ENCODE peak calls at places on chromosomes 12 and 14, in six cellular contexts. E, G, V, J, M and R are unnamed samples.

GRCh38 chr12:114167431-114167830 is 201.3 kb upstream of the RBM19 start:
- DNase-seq in J (no peak), M (no peak), E (no peak), G (no peak), V (no peak), R (no peak)

GRCh38 chr14:103700753-103701490 is 14.3 kb downstream of the XRCC3 start:
- DNase-seq in E (no peak), M (no peak), J (no peak), V (peak), G (no peak), R (no peak)

GRCh38 chr14:61561657-61562276 is 133.5 kb upstream of the HIF1A start:
- DNase-seq in V (no peak), M (no peak), E (peak), J (no peak), G (peak), R (no peak)

GRCh38 chr12:128269108-128269713 is 2.2 kb downstream of the TMEM132C start:
- DNase-seq in V (no peak), G (no peak), M (no peak), E (peak), J (no peak), R (no peak)

GRCh38 chr14:90049390-90049789 is 12.4 kb upstream of the KCNK13 start:
- DNase-seq in J (no peak), E (no peak), V (no peak), M (no peak), G (no peak), R (no peak)

GRCh38 chr12:19490908-19491307 is 51.6 kb downstream of the AEBP2 start:
- DNase-seq in G (no peak), V (no peak), J (no peak), E (no peak), M (no peak), R (no peak)

GRCh38 chr12:29088611-29089219 is 60.4 kb upstream of the FAR2 start:
- DNase-seq in E (no peak), G (no peak), M (no peak), J (peak), V (no peak), R (no peak)

GRCh38 chr14:62736426-62737043 is 308.7 kb downstream of the KCNH5 start:
- DNase-seq in E (no peak), G (no peak), V (no peak), M (no peak), J (no peak), R (no peak)

GRCh38 chr14:50937325-50937724 is 7.0 kb downstream of the PYGL start:
- DNase-seq in M (no peak), V (no peak), E (no peak), G (no peak), J (no peak), R (no peak)

GRCh38 chr14:96146131-96146771 is 58.4 kb upstream of the BDKRB2 start:
- DNase-seq in J (no peak), V (no peak), E (no peak), M (no peak), G (peak), R (no peak)

GRCh38 chr12:54692353-54692752 is 44.2 kb upstream of the DCD start:
- DNase-seq in V (no peak), E (no peak), G (no peak), J (no peak), M (no peak), R (no peak)

GRCh38 chr14:101459392-101459900 is 101.8 kb upstream of the DIO3 start:
- DNase-seq in G (no peak), M (no peak), V (no peak), E (no peak), J (no peak), R (no peak)

GRCh38 chr14:30138517-30138916 is 210.9 kb upstream of the PRKD1 start:
- DNase-seq in J (no peak), E (no peak), G (no peak), V (no peak), M (no peak), R (no peak)

GRCh38 chr12:11877869-11878780 is 192.6 kb upstream of the BCL2L14 start:
- DNase-seq in E (peak), G (peak), J (no peak), M (no peak), V (no peak), R (no peak)

GRCh38 chr12:58029260-58029659 is 87.9 kb downstream of the ATP23 start:
- DNase-seq in M (no peak), J (no peak), V (no peak), E (no peak), G (no peak), R (no peak)

GRCh38 chr12:111251099-111251498 is 117.8 kb downstream of the PHETA1 start:
- DNase-seq in E (no peak), M (no peak), J (no peak), V (no peak), G (no peak), R (no peak)

GRCh38 chr14:96225745-96226151 is 21.1 kb downstream of the BDKRB2 start:
- DNase-seq in J (no peak), G (no peak), E (peak), V (no peak), M (no peak), R (peak)

GRCh38 chr12:21780786-21781185 is 6.3 kb upstream of the KCNJ8 start:
- DNase-seq in M (no peak), G (no peak), J (no peak), V (no peak), E (no peak), R (no peak)

GRCh38 chr12:52367876-52368275 is 595 bp upstream of the KRT85 start:
- DNase-seq in M (no peak), E (no peak), J (no peak), G (no peak), V (no peak), R (no peak)

GRCh38 chr12:102833687-102834435 is 83.2 kb downstream of the PAH start:
- DNase-seq in M (no peak), E (peak), G (no peak), V (no peak), J (peak), R (peak)

GRCh38 chr14:61041704-61042103 is 60.7 kb downstream of the SLC38A6 start:
- DNase-seq in G (no peak), V (no peak), E (no peak), J (no peak), M (no peak), R (no peak)

GRCh38 chr12:108967869-108968540 is 52.9 kb downstream of the SVOP start:
- DNase-seq in J (no peak), V (no peak), M (no peak), E (peak), G (no peak), R (no peak)

GRCh38 chr12:109452489-109452888 is 24.6 kb downstream of the KCTD10 start:
- DNase-seq in J (no peak), M (no peak), V (no peak), E (no peak), G (no peak), R (no peak)

GRCh38 chr14:60254176-60254575 is 5.2 kb downstream of the PPM1A start:
- DNase-seq in V (no peak), M (no peak), E (no peak), J (no peak), G (no peak), R (no peak)

GRCh38 chr14:52950410-52950897 is 396 bp downstream of the FERMT2 start:
- DNase-seq in E (peak), G (peak), J (no peak), V (peak), M (no peak), R (peak)

GRCh38 chr14:26765768-26766550 is 168.1 kb upstream of the NOVA1 start:
- DNase-seq in E (no peak), G (peak), M (no peak), V (no peak), J (no peak), R (no peak)

GRCh38 chr14:69675246-69675583 is 63.8 kb downstream of the SUSD6 start:
- DNase-seq in G (no peak), M (no peak), V (no peak), J (no peak), E (no peak), R (no peak)

GRCh38 chr12:109963743-109964429 is 32.3 kb downstream of the GIT2 start:
- DNase-seq in G (peak), M (no peak), E (no peak), J (no peak), V (no peak), R (no peak)

GRCh38 chr14:89012272-89013097 is 188.0 kb downstream of the TTC8 start:
- DNase-seq in G (no peak), E (no peak), J (no peak), V (no peak), M (no peak), R (no peak)

GRCh38 chr14:68553326-68553725 is 239.5 kb downstream of the ZFP36L1 start:
- DNase-seq in G (no peak), J (no peak), M (no peak), V (no peak), E (no peak), R (no peak)

GRCh38 chr14:70718383-70719123 is 76.8 kb downstream of the TTC9 start:
- DNase-seq in V (no peak), E (no peak), G (no peak), J (no peak), M (no peak), R (no peak)

GRCh38 chr12:70590549-70591226 is 46.5 kb downstream of the PTPRB start:
- DNase-seq in J (no peak), V (no peak), M (no peak), G (no peak), E (no peak), R (no peak)

GRCh38 chr12:32399373-32400113 is at the start of gene FGD4:
- DNase-seq in G (peak), V (peak), J (no peak), E (peak), M (no peak), R (peak)

GRCh38 chr14:79278286-79278797 is 933.0 kb downstream of the DIO2 start:
- DNase-seq in J (no peak), V (no peak), M (no peak), E (no peak), G (no peak), R (no peak)

GRCh38 chr12:78473136-78473535 is 391.4 kb upstream of the SYT1 start:
- DNase-seq in E (no peak), M (no peak), J (peak), G (no peak), V (no peak), R (no peak)

GRCh38 chr14:73211251-73211650 is 26.1 kb upstream of the PAPLN start:
- DNase-seq in G (no peak), E (no peak), J (no peak), M (no peak), V (no peak), R (no peak)